ENCODE peak calls at places on chromosomes 3 and 15, in five cellular contexts. X is lower lobe of right lung, R is stomach, E is heart left ventricle, I is heart right ventricle. Z is an unnamed sample.
A peak's percentile ranks its signal among the peaks of the same experiment; 100 is the strongest.

GRCh38 chr3:105832618-105833017 is 36.2 kb downstream of the CBLB start:
- DNase-seq in X (no peak), I (no peak), E (no peak), R (no peak), Z (no peak)

GRCh38 chr15:40281057-40281850 is 1.6 kb downstream of the ANKRD63 start:
- DNase-seq in X (no peak), I (no peak), R (no peak), E (no peak), Z (no peak)

GRCh38 chr3:107307205-107307604 is 70.0 kb upstream of the CCDC54 start:
- DNase-seq in I (no peak), X (no peak), R (no peak), E (no peak), Z (no peak)

GRCh38 chr3:148074916-148075315 is 622.8 kb upstream of the AGTR1 start:
- DNase-seq in I (no peak), X (no peak), R (no peak), E (no peak), Z (no peak)

GRCh38 chr15:74433592-74434259 is at the start of gene SEMA7A:
- DNase-seq in E (peak; percentile 85), R (peak; percentile 83), X (peak; percentile 89), I (peak; percentile 84), Z (peak; percentile 51)

GRCh38 chr15:58415636-58416035 is 16.2 kb upstream of the LIPC start:
- DNase-seq in R (no peak), E (no peak), I (no peak), X (no peak), Z (no peak)

GRCh38 chr15:36591534-36592411 is 12.3 kb downstream of the CDIN1 start:
- DNase-seq in R (no peak), X (no peak), I (no peak), E (peak; percentile 36), Z (no peak)

GRCh38 chr15:98943609-98944111 is 63.9 kb downstream of the PGPEP1L start:
- DNase-seq in R (no peak), E (peak; percentile 73), X (no peak), I (peak; percentile 48), Z (no peak)

GRCh38 chr3:61861410-61861809 is 300.0 kb downstream of the PTPRG start:
- DNase-seq in E (no peak), R (no peak), X (no peak), I (no peak), Z (no peak)

GRCh38 chr3:143119974-143120715 is 574 bp downstream of the CHST2 start:
- DNase-seq in I (peak; percentile 28), E (peak; percentile 20), X (peak; percentile 51), R (no peak), Z (peak; percentile 57)

GRCh38 chr15:48191574-48192225 is at the start of gene CTXN2:
- DNase-seq in I (no peak), E (no peak), X (no peak), R (no peak), Z (peak; percentile 13)

GRCh38 chr3:118970819-118971218 is 63.8 kb downstream of the IGSF11 start:
- DNase-seq in R (no peak), X (no peak), E (peak; percentile 55), I (peak; percentile 25), Z (no peak)

GRCh38 chr15:96586901-96587300 is 256.4 kb downstream of the NR2F2 start:
- DNase-seq in X (no peak), I (no peak), R (no peak), E (no peak), Z (no peak)

GRCh38 chr15:84929795-84930371 is 45.4 kb downstream of the SLC28A1 start:
- DNase-seq in R (peak; percentile 86), I (no peak), X (no peak), E (no peak), Z (peak; percentile 89)

GRCh38 chr3:106332884-106333283 is 464.1 kb upstream of the CBLB start:
- DNase-seq in E (no peak), X (no peak), R (no peak), I (no peak), Z (peak; percentile 81)

GRCh38 chr15:29747837-29748417 is 74.3 kb downstream of the TJP1 start:
- DNase-seq in E (no peak), I (no peak), X (no peak), R (no peak), Z (no peak)

GRCh38 chr3:165404357-165405042 is 208.3 kb upstream of the SLITRK3 start:
- DNase-seq in X (no peak), E (no peak), I (no peak), R (no peak), Z (no peak)

GRCh38 chr15:62896380-62896866 is 146.1 kb upstream of the TPM1 start:
- DNase-seq in I (no peak), E (no peak), R (no peak), X (no peak), Z (peak; percentile 91)

GRCh38 chr3:52350981-52351761 is 35.1 kb downstream of the DNAH1 start:
- DNase-seq in E (no peak), R (no peak), I (no peak), X (peak; percentile 27), Z (no peak)

GRCh38 chr3:50388720-50389352 is 29.5 kb upstream of the TMEM115 start:
- DNase-seq in X (no peak), R (no peak), I (no peak), E (no peak), Z (no peak)

GRCh38 chr3:8328971-8329370 is 172.7 kb upstream of the LMCD1 start:
- DNase-seq in I (no peak), E (no peak), R (no peak), X (no peak), Z (no peak)

GRCh38 chr3:112644453-112644852 is 3.5 kb upstream of the CCDC80 start:
- DNase-seq in R (no peak), X (no peak), I (no peak), E (no peak), Z (no peak)
- H3K4me1 ChIP-seq in R (peaks cover 42% of the 10 kb centered on the region), X (peaks cover 35% of the 10 kb centered on the region), I (peaks cover 31% of the 10 kb centered on the region), E (peaks cover 32% of the 10 kb centered on the region), Z (peaks cover 40% of the 10 kb centered on the region)

GRCh38 chr3:122925756-122926155 is 101.8 kb downstream of the SEMA5B start:
- DNase-seq in E (no peak), I (no peak), X (no peak), R (no peak), Z (no peak)

GRCh38 chr3:122927726-122928125 is 99.8 kb downstream of the SEMA5B start:
- DNase-seq in I (no peak), X (no peak), R (no peak), E (no peak), Z (no peak)

GRCh38 chr3:122926322-122926721 is 101.2 kb downstream of the SEMA5B start:
- DNase-seq in X (no peak), R (no peak), I (no peak), E (no peak), Z (no peak)

GRCh38 chr3:122928396-122929187 is 99.0 kb downstream of the SEMA5B start:
- DNase-seq in E (no peak), I (no peak), X (no peak), R (no peak), Z (no peak)

GRCh38 chr3:122926811-122927210 is 100.8 kb downstream of the SEMA5B start:
- DNase-seq in I (no peak), R (no peak), E (no peak), X (no peak), Z (no peak)
- H3K27me3 ChIP-seq in I (peaks cover 30% of the 10 kb centered on the region), R (peaks cover 17% of the 10 kb centered on the region), E (no peaks in the 10 kb centered on the region), X (peaks cover 24% of the 10 kb centered on the region), Z (peaks cover 36% of the 10 kb centered on the region)

DNA sequence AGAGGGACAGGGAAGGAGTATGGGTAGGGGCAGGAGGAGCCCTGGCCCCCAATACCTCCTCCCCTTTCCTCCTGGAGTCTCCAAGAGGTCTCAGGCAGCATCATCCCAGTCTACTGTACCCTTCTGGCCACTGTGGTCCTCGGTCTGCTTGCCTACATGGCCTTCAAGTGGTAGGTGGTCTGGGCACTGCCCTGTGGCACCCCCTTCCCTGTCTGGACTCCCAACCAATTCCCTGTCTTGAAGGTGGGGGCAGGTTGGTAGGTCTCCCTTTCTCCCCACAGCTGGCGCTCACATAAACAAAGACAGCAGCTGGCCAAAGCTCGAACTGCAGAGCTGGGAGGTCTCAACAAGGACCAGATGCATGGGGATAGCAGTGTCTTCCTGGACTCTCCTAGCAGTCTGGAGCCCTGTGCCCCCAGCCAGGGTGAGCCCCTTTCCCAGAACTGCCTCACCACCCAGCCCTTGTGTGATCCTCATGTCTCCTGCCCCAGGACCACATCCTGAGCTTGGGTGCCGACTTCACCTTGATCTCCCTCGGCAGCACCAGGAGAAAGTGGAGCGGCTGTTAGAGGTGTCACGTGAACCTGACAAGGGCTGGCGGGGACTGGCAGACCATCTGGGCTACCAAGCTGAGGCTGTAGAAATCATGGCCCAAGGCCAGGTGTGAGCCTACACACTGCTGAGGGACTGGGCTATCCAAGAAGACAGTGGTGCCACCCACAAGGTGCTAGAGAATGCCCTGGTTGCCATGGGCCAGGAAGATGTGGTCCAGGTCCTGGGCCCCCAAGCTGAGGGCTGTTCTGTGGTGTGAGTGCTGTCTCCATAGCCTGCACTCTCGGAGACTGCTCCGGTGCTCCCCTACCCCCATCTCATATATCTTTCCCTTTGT is 33.1 kb downstream of the NBEAL2 start:
- DNase-seq in I (no peak), R (peak; percentile 59), X (no peak), E (no peak), Z (no peak)
- H3K27ac ChIP-seq in I (no peak overlapping the region), R (peak overlapping the region; percentile 28), X (no peak overlapping the region), E (no peak overlapping the region), Z (no peak overlapping the region)

DNA sequence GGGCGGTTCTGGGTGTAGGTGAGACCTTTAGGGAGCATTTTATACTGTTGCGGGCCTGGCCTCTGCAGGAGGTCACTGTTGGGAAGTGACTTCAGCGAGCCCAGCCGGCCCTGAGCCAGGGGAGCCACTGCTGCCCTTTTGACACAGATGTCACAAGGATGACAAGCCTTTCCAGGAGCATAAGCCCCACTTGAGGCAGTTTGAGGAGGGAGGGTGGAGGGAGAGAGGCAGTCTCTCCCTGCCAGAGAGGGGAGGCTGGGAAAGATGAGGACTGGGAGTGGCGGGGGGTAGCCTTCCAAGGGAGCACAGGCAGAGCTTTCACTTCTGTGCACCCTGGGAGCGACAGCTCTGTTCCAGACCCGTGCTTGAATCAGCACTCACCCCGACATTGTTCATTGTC is 31.0 kb downstream of the IRAK2 start:
- DNase-seq in R (no peak), I (no peak), X (no peak), E (no peak), Z (no peak)
- H3K4me1 ChIP-seq in R (peaks cover 92% of the 10 kb centered on the region), I (peaks cover 69% of the 10 kb centered on the region), X (peaks cover 76% of the 10 kb centered on the region), E (peaks cover 67% of the 10 kb centered on the region), Z (peaks cover 48% of the 10 kb centered on the region)

GRCh38 chr3:46871222-46871621 is 6.3 kb upstream of the PTH1R start:
- DNase-seq in X (no peak), I (peak; percentile 49), R (no peak), E (no peak), Z (no peak)

GRCh38 chr3:46870651-46871050 is 6.9 kb upstream of the PTH1R start:
- DNase-seq in I (no peak), R (no peak), E (no peak), X (no peak), Z (no peak)

GRCh38 chr3:46875560-46875959 is 2.0 kb upstream of the PTH1R start:
- DNase-seq in X (no peak), E (no peak), R (no peak), I (no peak), Z (no peak)

GRCh38 chr3:46874430-46874829 is 3.1 kb upstream of the PTH1R start:
- DNase-seq in E (no peak), R (no peak), I (peak; percentile 44), X (no peak), Z (no peak)

DNA sequence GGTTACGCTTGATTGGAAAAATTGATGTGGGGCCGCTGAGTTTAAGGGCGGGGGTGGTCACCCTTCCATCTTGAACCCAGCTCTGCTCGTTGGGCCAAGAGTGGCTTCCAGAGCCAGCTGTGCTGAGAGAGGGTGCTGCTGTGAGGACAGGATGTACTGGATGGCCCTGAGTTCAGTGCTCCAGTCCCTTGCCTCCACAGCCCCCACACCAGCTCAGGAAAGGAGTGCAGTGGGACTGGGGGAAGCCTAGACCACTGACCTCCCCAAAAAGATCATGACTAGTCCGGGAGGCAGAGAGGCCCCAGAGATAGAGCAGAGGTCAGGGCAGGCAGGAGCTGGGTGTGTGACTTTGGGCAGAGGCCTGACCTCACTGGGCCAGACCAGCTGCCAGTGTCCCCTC is 4.0 kb upstream of the PTH1R start:
- DNase-seq in I (peak; percentile 24), X (no peak), R (no peak), E (no peak), Z (no peak)
- H3K27me3 ChIP-seq in I (no peaks in the 10 kb centered on the region), X (no peaks in the 10 kb centered on the region), R (no peaks in the 10 kb centered on the region), E (no peaks in the 10 kb centered on the region), Z (peaks cover 49% of the 10 kb centered on the region)

Z was measured in foreskin keratinocyte.